ENCODE peak calls at places on chromosomes 7 and 10, in nine cellular contexts. K is tibial artery, S is HCT116, C is breast epithelium, F is H1, B is OCI-LY7, Z is psoas muscle, V is spleen, A is SK-N-SH. X is an unnamed sample.

GRCh38 chr10:24382045-24382444 is 173.1 kb downstream of the KIAA1217 start:
- DNase-seq in K (no peak), S (no peak), C (no peak), F (no peak), B (no peak), Z (no peak), V (no peak), A (no peak), X (no peak)

GRCh38 chr7:99004216-99004615 is 125.9 kb downstream of the TRRAP start:
- DNase-seq in K (no peak), S (no peak), C (peak), F (no peak), B (no peak), Z (no peak), V (no peak), A (no peak), X (no peak)

GRCh38 chr10:77586719-77587423 is 50.7 kb downstream of the KCNMA1 start:
- DNase-seq in K (peak), S (no peak), C (no peak), F (no peak), B (no peak), Z (peak), V (peak), A (no peak), X (no peak)

GRCh38 chr10:56449770-56450169 is 88.7 kb upstream of the ZWINT start:
- DNase-seq in K (no peak), S (no peak), C (no peak), F (no peak), B (peak), Z (no peak), V (no peak), A (no peak), X (no peak)

GRCh38 chr10:16986406-16987128 is 143.0 kb downstream of the CUBN start:
- DNase-seq in K (no peak), S (no peak), C (no peak), F (no peak), B (no peak), Z (no peak), V (no peak), A (no peak), X (no peak)

GRCh38 chr7:15446722-15447121 is 115.1 kb downstream of the AGMO start:
- DNase-seq in K (no peak), S (no peak), C (no peak), F (no peak), B (no peak), Z (no peak), V (no peak), A (no peak), X (no peak)

GRCh38 chr7:91846436-91846835 is 34.1 kb downstream of the MTERF1 start:
- DNase-seq in K (no peak), S (no peak), C (no peak), F (no peak), B (no peak), Z (no peak), V (no peak), A (no peak), X (no peak)

GRCh38 chr7:157507987-157508386 is 171.2 kb downstream of the DNAJB6 start:
- DNase-seq in K (no peak), S (no peak), C (no peak), F (no peak), B (no peak), Z (no peak), V (peak), A (no peak), X (no peak)

GRCh38 chr10:84247496-84247895 is 2.6 kb downstream of the RGR start:
- DNase-seq in K (no peak), S (no peak), C (no peak), F (no peak), B (no peak), Z (no peak), V (no peak), A (no peak), X (no peak)

GRCh38 chr10:68333905-68334431 is 1.2 kb upstream of the PBLD start:
- DNase-seq in K (no peak), S (no peak), C (no peak), F (no peak), B (no peak), Z (no peak), V (no peak), A (no peak), X (no peak)

DNA sequence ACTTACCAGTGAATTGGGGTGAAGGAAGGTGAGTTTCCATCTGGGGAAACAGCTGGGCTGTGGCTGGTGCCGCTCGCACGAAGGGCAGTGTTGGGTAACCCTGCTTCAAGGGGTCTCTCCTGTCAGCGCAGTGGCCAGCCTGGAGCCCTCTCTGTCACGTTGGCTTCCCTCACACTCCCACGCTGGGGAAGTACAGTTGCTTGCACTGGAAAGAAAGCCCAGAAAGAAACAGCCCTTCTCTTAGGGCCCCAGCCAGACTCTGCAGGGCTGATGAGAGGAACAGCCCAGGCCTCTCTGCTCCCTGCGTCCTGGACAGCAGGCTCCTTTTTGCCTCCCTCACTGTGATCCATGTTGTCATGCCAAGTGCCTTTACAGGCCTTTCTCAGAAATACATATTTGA is 40.3 kb upstream of the TRIM8 start:
- DNase-seq in K (no peak), S (no peak), C (no peak), F (no peak), B (no peak), Z (no peak), V (no peak), A (no peak), X (no peak)
- H3K27ac ChIP-seq in K (no peak), S (peak), C (peak), F (no peak), B (no peak), Z (peak), V (peak), A (peak), X (no peak)

GRCh38 chr10:131056781-131057180 is 254.7 kb downstream of the TCERG1L start:
- DNase-seq in K (no peak), S (no peak), C (no peak), F (no peak), B (no peak), Z (no peak), V (peak), A (no peak), X (no peak)
- H3K4me3 ChIP-seq in K (no peak), S (no peak), C (no peak), F (no peak), B (no peak), Z (no peak), V (no peak), A (no peak), X (no peak)

GRCh38 chr10:61629594-61629993 is 33.1 kb upstream of the CABCOCO1 start:
- DNase-seq in K (no peak), S (no peak), C (no peak), F (no peak), B (no peak), Z (no peak), V (no peak), A (no peak), X (no peak)
- H3K27ac ChIP-seq in K (peak), S (no peak), C (peak), F (no peak), B (no peak), Z (no peak), V (no peak), A (peak), X (peak)

GRCh38 chr7:105173586-105173985 is 159.6 kb downstream of the KMT2E start:
- DNase-seq in K (no peak), S (no peak), C (no peak), F (no peak), B (no peak), Z (no peak), V (no peak), A (no peak), X (no peak)
- H3K4me3 ChIP-seq in K (no peak), S (no peak), C (no peak), F (no peak), B (no peak), Z (no peak), V (no peak), A (no peak), X (no peak)

GRCh38 chr10:85642421-85643170 is 724.0 kb downstream of the GRID1 start:
- DNase-seq in K (peak), S (peak), C (no peak), F (no peak), B (no peak), Z (no peak), V (no peak), A (no peak), X (no peak)

GRCh38 chr10:85643839-85644525 is 722.6 kb downstream of the GRID1 start:
- DNase-seq in K (no peak), S (peak), C (no peak), F (no peak), B (no peak), Z (no peak), V (no peak), A (no peak), X (no peak)

GRCh38 chr10:85643171-85643838 is 723.3 kb downstream of the GRID1 start:
- DNase-seq in K (no peak), S (no peak), C (no peak), F (no peak), B (no peak), Z (no peak), V (no peak), A (no peak), X (no peak)

GRCh38 chr10:85641479-85641967 is 725.1 kb downstream of the GRID1 start:
- DNase-seq in K (no peak), S (peak), C (no peak), F (no peak), B (no peak), Z (no peak), V (no peak), A (no peak), X (no peak)

GRCh38 chr10:85642082-85642420 is 724.5 kb downstream of the GRID1 start:
- DNase-seq in K (no peak), S (no peak), C (no peak), F (no peak), B (no peak), Z (no peak), V (no peak), A (no peak), X (no peak)
- H3K27ac ChIP-seq in K (peak), S (peak), C (peak), F (no peak), B (no peak), Z (no peak), V (no peak), A (no peak), X (no peak)

DNA sequence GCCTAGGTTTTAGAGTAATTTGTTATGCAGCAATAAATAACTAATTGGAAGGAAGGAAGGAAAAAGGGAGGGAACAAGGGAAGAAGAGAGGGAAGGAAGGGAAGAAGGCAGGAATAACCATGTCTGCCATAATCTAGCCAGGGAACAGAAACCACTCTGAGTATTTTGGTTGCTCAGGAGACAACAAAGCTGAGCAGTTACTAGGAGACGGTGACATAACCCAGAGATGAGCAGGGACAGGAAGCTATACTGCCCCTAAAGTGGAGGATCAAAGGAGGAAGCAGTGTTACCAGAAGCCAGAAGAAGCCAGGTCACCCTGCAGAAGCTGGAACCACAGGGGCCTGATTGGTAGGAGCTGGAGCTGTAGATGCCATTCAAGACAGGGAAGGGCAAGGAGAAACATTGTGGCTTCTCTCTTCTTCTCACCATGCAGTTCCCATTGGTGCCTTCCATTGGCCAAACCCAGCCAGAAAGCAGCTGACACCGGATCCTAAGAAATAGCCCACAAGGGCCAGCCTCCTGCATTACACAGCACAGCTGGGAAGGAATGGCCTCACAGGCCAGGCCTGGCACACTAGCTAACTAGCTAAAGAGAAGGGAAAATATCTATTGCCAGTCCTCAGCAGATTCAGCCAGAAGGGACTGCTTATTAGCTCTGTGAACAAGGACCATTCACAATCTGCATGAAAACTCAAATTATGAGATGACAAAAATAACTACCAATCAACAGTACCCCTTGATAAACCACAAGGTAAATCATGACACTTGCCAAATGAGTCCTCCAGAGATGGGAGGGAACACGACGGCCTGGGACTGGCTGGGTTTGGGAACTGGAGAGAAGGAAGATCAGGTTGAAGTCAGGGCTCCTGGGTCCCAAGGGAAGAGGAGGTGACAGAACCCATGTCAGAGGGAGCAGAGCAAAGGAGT is 184.5 kb upstream of the NFE2L3 start:
- DNase-seq in K (no peak), S (no peak), C (no peak), F (no peak), B (peak), Z (no peak), V (no peak), A (no peak), X (no peak)
- H3K4me3 ChIP-seq in K (no peak), S (no peak), C (no peak), F (no peak), B (peak), Z (no peak), V (peak), A (no peak), X (no peak)

DNA sequence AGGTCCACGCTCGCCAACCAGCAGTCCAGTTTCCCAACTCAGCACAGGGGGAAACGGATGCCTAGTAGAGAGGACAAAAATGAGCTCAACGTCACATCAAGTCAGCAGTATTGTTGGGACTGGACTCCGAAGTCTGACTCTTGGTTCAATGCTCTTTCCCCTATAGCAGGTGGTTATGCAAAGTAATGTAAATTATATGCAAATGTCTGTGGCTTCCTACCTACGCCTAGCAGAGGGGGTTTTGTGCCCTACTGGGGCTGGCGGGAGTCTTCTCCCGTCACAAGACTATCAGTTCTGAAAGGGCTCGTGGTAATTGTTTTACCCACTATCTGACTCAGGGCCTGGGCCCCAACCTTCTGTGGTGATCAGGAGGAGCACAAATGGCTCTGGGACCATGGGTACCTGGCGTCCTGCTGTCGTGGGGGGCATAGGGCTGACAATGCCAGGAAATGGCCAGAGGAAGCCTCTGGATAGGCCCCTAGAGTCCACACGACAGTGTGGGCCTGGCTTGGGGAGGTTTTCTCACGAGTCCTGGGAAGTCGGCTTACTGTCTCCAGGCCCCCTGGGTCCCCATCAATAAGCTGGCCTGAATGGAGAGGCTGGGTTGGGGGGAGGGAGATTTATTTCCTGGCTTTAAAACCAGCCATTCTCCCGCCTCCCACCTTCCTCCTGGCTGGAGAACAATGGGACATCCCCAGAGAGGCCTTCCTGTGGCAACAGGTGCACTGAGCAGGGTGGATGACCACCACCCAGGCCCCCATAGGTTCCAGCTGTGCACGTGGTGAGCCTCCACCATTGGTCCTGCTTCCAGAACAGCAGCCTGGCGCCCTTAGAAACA is 41.8 kb downstream of the UNC5B start:
- DNase-seq in K (no peak), S (no peak), C (no peak), F (no peak), B (no peak), Z (no peak), V (no peak), A (no peak), X (no peak)
- H3K27ac ChIP-seq in K (no peak), S (no peak), C (no peak), F (no peak), B (no peak), Z (no peak), V (no peak), A (peak), X (no peak)

GRCh38 chr10:97336942-97337719 is 2.6 kb upstream of the FRAT2 start:
- DNase-seq in K (no peak), S (no peak), C (peak), F (peak), B (no peak), Z (no peak), V (no peak), A (no peak), X (peak)
- H3K4me3 ChIP-seq in K (no peak), S (no peak), C (peak), F (peak), B (no peak), Z (no peak), V (no peak), A (no peak), X (no peak)

X was measured in dorsolateral prefrontal cortex.